ENCODE peak calls at places on chromosomes 13 and 19, in nine cellular contexts. H is effector CD4-positive, alpha-beta T cell; V is central memory CD4-positive, alpha-beta T cell; J is lung; Q is foreskin fibroblast; C is activated T-helper 1 cell treated with Interleukin-2 at 50 U/mL for 16 hours; K is AG20443; A is NCI-H1105 treated with DMSO at 0.1 percent for 48 hours; M is activated CD4-positive, CD25-positive, alpha-beta regulatory T cell treated with anti-CD3 and anti-CD28 coated beads, Interleukin-2, amount 50 U/mL, for 72 hours. G is an unnamed sample.

GRCh38 chr19:13621413-13621812 is 115.1 kb upstream of the CACNA1A start:
- DNase-seq in H (no peak), V (no peak), J (no peak), Q (peak; percentile 98), C (no peak), K (peak; percentile 90), A (no peak), M (peak; percentile 49), G (peak; percentile 32)

GRCh38 chr19:33459220-33459619 is 62.4 kb downstream of the PEPD start:
- DNase-seq in H (no peak), V (no peak), J (no peak), Q (no peak), C (no peak), K (no peak), A (no peak), M (no peak), G (no peak)

GRCh38 chr19:12364391-12365093 is 941 bp downstream of the ZNF442 start:
- DNase-seq in H (no peak), V (no peak), J (peak; percentile 29), Q (peak; percentile 41), C (no peak), K (peak; percentile 51), A (no peak), M (no peak), G (no peak)

GRCh38 chr19:12996542-12997094 is 1.3 kb downstream of the NFIX start:
- DNase-seq in H (no peak), V (no peak), J (no peak), Q (peak; percentile 82), C (no peak), K (peak; percentile 59), A (no peak), M (no peak), G (no peak)

GRCh38 chr13:100208596-100208995 is 119.7 kb downstream of the PCCA start:
- DNase-seq in H (no peak), V (no peak), J (no peak), Q (peak; percentile 18), C (no peak), K (no peak), A (no peak), M (no peak), G (no peak)

GRCh38 chr13:107209811-107210210 is 641.9 kb upstream of the ARGLU1 start:
- DNase-seq in H (no peak), V (no peak), J (no peak), Q (peak; percentile 8), C (no peak), K (no peak), A (peak; percentile 67), M (no peak), G (no peak)

GRCh38 chr19:29667941-29668340 is 2.7 kb downstream of the PLEKHF1 start:
- DNase-seq in H (peak; percentile 62), V (peak; percentile 78), J (no peak), Q (no peak), C (peak; percentile 56), K (no peak), A (peak; percentile 14), M (no peak), G (no peak)

GRCh38 chr13:86864376-86864775 is 806.8 kb upstream of the SLITRK5 start:
- DNase-seq in H (no peak), V (no peak), J (no peak), Q (no peak), C (no peak), K (no peak), A (no peak), M (no peak), G (no peak)

GRCh38 chr13:87356314-87356713 is 314.9 kb upstream of the SLITRK5 start:
- DNase-seq in H (no peak), V (no peak), J (no peak), Q (no peak), C (no peak), K (no peak), A (peak; percentile 56), M (no peak), G (no peak)

GRCh38 chr19:40777795-40778044 is 327 bp upstream of the RAB4B start:
- DNase-seq in H (no peak), V (no peak), J (no peak), Q (no peak), C (no peak), K (no peak), A (no peak), M (no peak), G (no peak)

GRCh38 chr19:40827386-40828247 is 22.6 kb downstream of the CYP2A6 start:
- DNase-seq in H (no peak), V (no peak), J (no peak), Q (no peak), C (no peak), K (no peak), A (no peak), M (no peak), G (no peak)

GRCh38 chr19:10224337-10224736 is 6.8 kb downstream of the S1PR2 start:
- DNase-seq in H (no peak), V (no peak), J (no peak), Q (no peak), C (no peak), K (no peak), A (no peak), M (no peak), G (no peak)